ENCODE peak calls at places on chromosome 11, in nine cellular contexts. C is PC-3, Y is right cardiac atrium, O is heart right ventricle, W is SK-N-SH, Q is neuronal stem cell, X is RWPE2, U is DND-41, G is right lobe of liver. D is an unnamed sample.
A peak's percentile ranks its signal among the peaks of the same experiment; 100 is the strongest.

GRCh38 chr11:73147771-73148681 is 5.9 kb upstream of the FCHSD2 start:
- DNase-seq in C (no peak), Y (peak; percentile 70), O (peak; percentile 76), W (peak; percentile 28), Q (no peak), X (no peak), U (no peak), G (peak; percentile 89), D (no peak)

GRCh38 chr11:42410251-42410956 is 901.4 kb upstream of the API5 start:
- DNase-seq in C (peak; percentile 23), Y (no peak), O (no peak), W (no peak), Q (no peak), X (no peak), U (no peak), G (no peak), D (no peak)

GRCh38 chr11:76203131-76203925 is 3.0 kb downstream of the WNT11 start:
- DNase-seq in C (no peak), Y (no peak), O (peak; percentile 4), W (no peak), Q (no peak), X (no peak), U (no peak), G (no peak), D (peak; percentile 39)

GRCh38 chr11:64178203-64178602 is 7.8 kb upstream of the STIP1 start:
- DNase-seq in C (no peak), Y (no peak), O (no peak), W (no peak), Q (no peak), X (no peak), U (no peak), G (no peak), D (no peak)

GRCh38 chr11:24226606-24227005 is 270.2 kb upstream of the LUZP2 start:
- DNase-seq in C (no peak), Y (no peak), O (no peak), W (no peak), Q (no peak), X (no peak), U (no peak), G (no peak), D (no peak)

GRCh38 chr11:109960831-109961230 is 132.4 kb upstream of the ZC3H12C start:
- DNase-seq in C (no peak), Y (peak; percentile 76), O (peak; percentile 61), W (no peak), Q (peak; percentile 32), X (no peak), U (no peak), G (peak; percentile 79), D (no peak)

GRCh38 chr11:22169833-22170232 is 23.1 kb upstream of the ANO5 start:
- DNase-seq in C (peak; percentile 5), Y (no peak), O (no peak), W (no peak), Q (no peak), X (no peak), U (no peak), G (no peak), D (no peak)

GRCh38 chr11:124276081-124276480 is 19.9 kb downstream of the OR8G5 start:
- DNase-seq in C (peak; percentile 43), Y (no peak), O (no peak), W (no peak), Q (no peak), X (no peak), U (no peak), G (no peak), D (no peak)

GRCh38 chr11:128022007-128022368 is 565.4 kb downstream of the ETS1 start:
- DNase-seq in C (peak; percentile 39), Y (no peak), O (no peak), W (no peak), Q (no peak), X (no peak), U (no peak), G (no peak), D (no peak)

GRCh38 chr11:123430736-123431356 is 777 bp downstream of the GRAMD1B start:
- DNase-seq in C (peak; percentile 72), Y (peak; percentile 64), O (peak; percentile 67), W (no peak), Q (peak; percentile 24), X (no peak), U (peak; percentile 73), G (peak; percentile 62), D (peak; percentile 91)

DNA sequence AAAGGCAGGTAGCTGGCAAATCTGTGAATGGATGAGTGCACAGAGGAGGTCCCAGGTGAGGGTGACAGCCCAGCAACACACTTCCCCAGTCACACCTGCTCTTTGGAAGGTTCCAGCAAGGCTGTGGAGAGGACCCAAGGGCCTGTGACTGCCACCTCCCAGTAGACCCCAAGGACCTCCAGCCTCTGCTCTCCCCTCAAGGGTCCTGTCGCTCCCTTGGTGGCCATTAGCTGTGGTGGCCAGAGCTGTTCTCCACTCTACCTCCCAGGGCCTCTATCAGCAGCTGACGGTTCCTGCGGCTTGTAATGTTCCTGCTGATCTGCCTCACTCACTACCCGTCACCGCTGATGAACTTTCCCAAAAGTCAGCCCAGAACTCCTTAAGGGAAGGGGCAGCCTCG is 93.0 kb downstream of the SWAP70 start:
- DNase-seq in C (no peak), Y (no peak), O (no peak), W (no peak), Q (no peak), X (no peak), U (no peak), G (no peak), D (no peak)
- H3K27ac ChIP-seq in C (no peak overlapping the region), Y (no peak overlapping the region), O (no peak overlapping the region), W (no peak overlapping the region), Q (no peak overlapping the region), X (peak overlapping the region; percentile 4), U (no peak overlapping the region), G (no peak overlapping the region), D (no peak overlapping the region)

DNA sequence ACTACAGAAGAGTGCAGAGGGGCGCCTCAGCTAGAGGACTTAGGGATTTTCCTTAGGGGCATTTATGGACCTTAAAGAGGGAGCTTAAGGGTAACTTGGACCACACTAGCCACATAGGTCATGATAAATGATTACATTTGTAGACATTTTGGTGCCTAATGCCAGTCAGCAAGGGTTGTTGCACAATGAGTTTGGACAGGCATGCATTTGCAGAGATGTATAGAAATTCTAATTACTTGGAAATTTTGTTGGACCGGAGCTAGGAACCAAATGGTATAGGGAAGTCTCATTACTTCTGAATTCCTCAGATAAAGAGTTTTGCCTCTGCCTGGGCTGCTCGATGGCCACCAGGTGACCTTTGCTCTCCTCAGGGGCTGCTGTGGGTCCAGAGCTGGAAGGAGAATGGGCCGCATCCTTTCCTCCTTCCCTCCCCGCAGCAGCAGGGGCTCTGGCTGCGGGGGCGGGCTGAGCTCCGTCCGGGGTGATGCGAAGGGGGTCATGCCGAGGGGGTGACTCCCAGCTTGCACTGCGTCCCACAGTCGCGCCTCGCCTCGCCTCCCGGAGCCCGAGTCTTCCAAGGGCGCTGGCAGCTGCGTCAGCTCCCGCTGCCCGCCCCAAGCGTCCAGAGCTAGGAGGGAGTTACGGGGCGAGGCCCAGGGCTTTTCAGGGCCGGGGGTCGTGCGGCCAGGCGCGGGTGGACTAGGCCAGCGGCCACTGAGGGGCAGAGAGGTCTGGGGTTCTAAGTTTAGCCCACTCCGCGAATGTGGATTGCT is 20.2 kb upstream of the MALAT1 start:
- DNase-seq in C (no peak), Y (peak; percentile 77), O (peak; percentile 78), W (no peak), Q (no peak), X (no peak), U (no peak), G (peak; percentile 63), D (peak; percentile 64)
- H3K4me3 ChIP-seq in C (no peak overlapping the region), Y (peak overlapping the region; percentile 2), O (peak overlapping the region; percentile 79), W (no peak overlapping the region), Q (no peak overlapping the region), X (no peak overlapping the region), U (no peak overlapping the region), G (peak overlapping the region; percentile 13), D (peak overlapping the region; percentile 89)

GRCh38 chr11:29914203-29914930 is 102.5 kb downstream of the KCNA4 start:
- DNase-seq in C (no peak), Y (no peak), O (no peak), W (no peak), Q (no peak), X (no peak), U (no peak), G (no peak), D (no peak)
- H3K9me3 ChIP-seq in C (no peaks in the 10 kb centered on the region), Y (no peaks in the 10 kb centered on the region), O (no peaks in the 10 kb centered on the region), W (no peaks in the 10 kb centered on the region), Q (no peaks in the 10 kb centered on the region), X (no peaks in the 10 kb centered on the region), U (no peaks in the 10 kb centered on the region), G (no peaks in the 10 kb centered on the region), D (no peaks in the 10 kb centered on the region)

GRCh38 chr11:45079075-45079444 is 67.4 kb upstream of the PRDM11 start:
- DNase-seq in C (no peak), Y (no peak), O (no peak), W (no peak), Q (no peak), X (no peak), U (peak; percentile 82), G (no peak), D (no peak)

GRCh38 chr11:45079943-45080719 is 66.3 kb upstream of the PRDM11 start:
- DNase-seq in C (no peak), Y (no peak), O (no peak), W (no peak), Q (no peak), X (no peak), U (peak; percentile 94), G (no peak), D (peak; percentile 69)

GRCh38 chr11:45076761-45077160 is 69.7 kb upstream of the PRDM11 start:
- DNase-seq in C (no peak), Y (no peak), O (no peak), W (no peak), Q (no peak), X (no peak), U (no peak), G (no peak), D (no peak)

GRCh38 chr11:45079567-45079942 is 66.9 kb upstream of the PRDM11 start:
- DNase-seq in C (no peak), Y (no peak), O (no peak), W (no peak), Q (no peak), X (no peak), U (no peak), G (no peak), D (no peak)

DNA sequence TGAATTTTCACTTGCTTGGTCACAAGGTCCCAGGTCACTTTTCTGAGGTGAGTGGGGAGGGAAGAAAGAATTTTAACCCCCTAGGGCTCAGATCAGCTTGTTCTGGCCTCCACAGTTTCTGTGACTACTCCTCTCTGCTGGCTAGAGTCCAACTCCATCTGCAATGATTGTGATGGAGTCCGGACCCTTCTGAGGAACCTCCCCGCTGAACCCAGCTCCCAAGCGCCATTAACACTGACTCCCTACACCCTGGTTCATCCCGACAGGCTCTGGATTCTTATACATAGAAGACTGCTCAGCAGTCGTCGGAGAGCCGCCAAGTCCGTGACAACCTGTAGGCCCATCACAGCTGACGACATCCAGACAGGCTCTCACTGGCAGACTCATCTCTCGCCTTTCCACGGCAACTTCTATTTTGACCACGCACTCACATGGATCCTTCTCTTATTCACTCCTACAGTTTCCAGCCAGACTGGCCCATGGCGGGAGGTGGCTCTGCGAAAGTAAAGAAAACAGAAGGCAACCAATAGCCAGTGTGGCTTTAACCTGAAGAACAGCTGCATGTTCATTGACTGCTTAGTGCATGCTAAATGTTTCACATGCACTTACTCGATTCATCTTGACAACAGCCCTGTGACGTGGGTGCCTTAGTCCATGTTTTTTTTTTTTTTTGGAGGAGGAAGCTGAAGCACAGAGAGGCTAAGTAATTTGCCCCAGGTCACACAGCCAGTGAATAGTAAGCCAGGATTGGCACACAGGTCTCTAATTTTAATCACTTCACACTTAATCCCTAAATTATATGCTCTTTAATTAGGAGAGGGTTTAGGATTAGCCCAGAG is 68.0 kb upstream of the PRDM11 start:
- DNase-seq in C (no peak), Y (no peak), O (peak; percentile 41), W (peak; percentile 64), Q (no peak), X (no peak), U (no peak), G (no peak), D (no peak)
- H3K27ac ChIP-seq in C (no peak overlapping the region), Y (no peak overlapping the region), O (no peak overlapping the region), W (no peak overlapping the region), Q (no peak overlapping the region), X (no peak overlapping the region), U (peak overlapping the region; percentile 79), G (no peak overlapping the region), D (no peak overlapping the region)

D was measured in lower lobe of right lung.